ENCODE peak calls at places on chromosomes 2 and 18, in eight cellular contexts. One of them, this sample, is unnamed.

GRCh38 chr2:233829193-233830110 is 24.9 kb downstream of the HJURP start:
- DNase-seq in Panc1: no peak
- DNase-seq in globus pallidus: no peak
- DNase-seq in NCI-H2171: no peak
- DNase-seq in foreskin keratinocyte: no peak
- DNase-seq in NCI-H524: no peak
- DNase-seq in cardiac septum: no peak
- DNase-seq in iPS-NIHi11: no peak
- DNase-seq in this sample: no peak

GRCh38 chr2:113818382-113818951 is 62.0 kb upstream of the SLC35F5 start:
- DNase-seq in Panc1: peak
- DNase-seq in globus pallidus: no peak
- DNase-seq in NCI-H2171: no peak
- DNase-seq in foreskin keratinocyte: peak
- DNase-seq in NCI-H524: no peak
- DNase-seq in cardiac septum: no peak
- DNase-seq in iPS-NIHi11: peak
- DNase-seq in this sample: peak

GRCh38 chr2:203551653-203552250 is 16.7 kb upstream of the RAPH1 start:
- DNase-seq in Panc1: no peak
- DNase-seq in globus pallidus: no peak
- DNase-seq in NCI-H2171: no peak
- DNase-seq in foreskin keratinocyte: no peak
- DNase-seq in NCI-H524: no peak
- DNase-seq in cardiac septum: no peak
- DNase-seq in iPS-NIHi11: no peak
- DNase-seq in this sample: no peak

GRCh38 chr2:125167820-125168219 is 1142.7 kb downstream of the CNTNAP5 start:
- DNase-seq in Panc1: no peak
- DNase-seq in globus pallidus: no peak
- DNase-seq in NCI-H2171: no peak
- DNase-seq in foreskin keratinocyte: no peak
- DNase-seq in NCI-H524: no peak
- DNase-seq in cardiac septum: no peak
- DNase-seq in iPS-NIHi11: no peak
- DNase-seq in this sample: peak

GRCh38 chr2:231786917-231787292 is 660 bp downstream of the COPS7B start:
- DNase-seq in Panc1: no peak
- DNase-seq in globus pallidus: no peak
- DNase-seq in NCI-H2171: no peak
- DNase-seq in foreskin keratinocyte: no peak
- DNase-seq in NCI-H524: no peak
- DNase-seq in cardiac septum: no peak
- DNase-seq in iPS-NIHi11: no peak
- DNase-seq in this sample: no peak

GRCh38 chr2:238216651-238217184 is 13.2 kb upstream of the ILKAP start:
- DNase-seq in Panc1: no peak
- DNase-seq in globus pallidus: peak
- DNase-seq in NCI-H2171: no peak
- DNase-seq in foreskin keratinocyte: no peak
- DNase-seq in NCI-H524: peak
- DNase-seq in cardiac septum: no peak
- DNase-seq in iPS-NIHi11: no peak
- DNase-seq in this sample: no peak

GRCh38 chr2:96305091-96305978 is at the start of gene SNRNP200:
- DNase-seq in Panc1: no peak
- DNase-seq in globus pallidus: peak
- DNase-seq in NCI-H2171: peak
- DNase-seq in foreskin keratinocyte: peak
- DNase-seq in NCI-H524: peak
- DNase-seq in cardiac septum: peak
- DNase-seq in iPS-NIHi11: peak
- DNase-seq in this sample: no peak

GRCh38 chr2:160214461-160215055 is 14.5 kb upstream of the ITGB6 start:
- DNase-seq in Panc1: no peak
- DNase-seq in globus pallidus: no peak
- DNase-seq in NCI-H2171: no peak
- DNase-seq in foreskin keratinocyte: peak
- DNase-seq in NCI-H524: no peak
- DNase-seq in cardiac septum: no peak
- DNase-seq in iPS-NIHi11: peak
- DNase-seq in this sample: peak

GRCh38 chr2:10946394-10946793 is 34.7 kb downstream of the KCNF1 start:
- DNase-seq in Panc1: no peak
- DNase-seq in globus pallidus: no peak
- DNase-seq in NCI-H2171: no peak
- DNase-seq in foreskin keratinocyte: no peak
- DNase-seq in NCI-H524: no peak
- DNase-seq in cardiac septum: no peak
- DNase-seq in iPS-NIHi11: no peak
- DNase-seq in this sample: no peak

GRCh38 chr2:223944166-223944703 is 900 bp downstream of the WDFY1 start:
- DNase-seq in Panc1: no peak
- DNase-seq in globus pallidus: no peak
- DNase-seq in NCI-H2171: no peak
- DNase-seq in foreskin keratinocyte: no peak
- DNase-seq in NCI-H524: no peak
- DNase-seq in cardiac septum: peak
- DNase-seq in iPS-NIHi11: peak
- DNase-seq in this sample: no peak

GRCh38 chr2:1990724-1991123 is 246.4 kb upstream of the PXDN start:
- DNase-seq in Panc1: no peak
- DNase-seq in globus pallidus: peak
- DNase-seq in NCI-H2171: peak
- DNase-seq in foreskin keratinocyte: no peak
- DNase-seq in NCI-H524: peak
- DNase-seq in cardiac septum: peak
- DNase-seq in iPS-NIHi11: no peak
- DNase-seq in this sample: no peak

GRCh38 chr18:75377258-75377657 is 50.2 kb downstream of the SMIM21 start:
- DNase-seq in Panc1: no peak
- DNase-seq in globus pallidus: no peak
- DNase-seq in NCI-H2171: no peak
- DNase-seq in foreskin keratinocyte: no peak
- DNase-seq in NCI-H524: no peak
- DNase-seq in cardiac septum: no peak
- DNase-seq in iPS-NIHi11: no peak
- DNase-seq in this sample: no peak